ENCODE peak calls at places on chromosome 17, in four cellular contexts. W, Y, K and Z are unnamed samples.

GRCh38 chr17:2177235-2177811 is 122.4 kb downstream of the HIC1 start:
- DNase-seq in W (no peak), Y (no peak), K (no peak), Z (no peak)

GRCh38 chr17:77974396-77974795 is 15.9 kb downstream of the TNRC6C start:
- DNase-seq in W (no peak), Y (no peak), K (no peak), Z (no peak)

GRCh38 chr17:41678907-41679739 is 9.6 kb upstream of the EIF1 start:
- DNase-seq in W (peak), Y (peak), K (no peak), Z (peak)

GRCh38 chr17:39705786-39706348 is 6.0 kb downstream of the ERBB2 start:
- DNase-seq in W (no peak), Y (no peak), K (peak), Z (peak)

GRCh38 chr17:42340691-42341127 is 47.5 kb downstream of the STAT3 start:
- DNase-seq in W (peak), Y (no peak), K (no peak), Z (no peak)

GRCh38 chr17:17349724-17350106 is 46.5 kb downstream of the NT5M start:
- DNase-seq in W (peak), Y (no peak), K (no peak), Z (peak)

GRCh38 chr17:56599093-56599492 is 5.6 kb downstream of the NOG start:
- DNase-seq in W (no peak), Y (no peak), K (no peak), Z (no peak)

GRCh38 chr17:57553991-57554825 is 190.9 kb downstream of the CCDC182 start:
- DNase-seq in W (no peak), Y (peak), K (no peak), Z (no peak)

GRCh38 chr17:15213381-15214087 is 51.6 kb downstream of the PMP22 start:
- DNase-seq in W (no peak), Y (peak), K (no peak), Z (no peak)

GRCh38 chr17:50817142-50817751 is 18.1 kb upstream of the WFIKKN2 start:
- DNase-seq in W (no peak), Y (peak), K (peak), Z (peak)

GRCh38 chr17:61420745-61421398 is 21.2 kb downstream of the TBX2 start:
- DNase-seq in W (no peak), Y (no peak), K (no peak), Z (no peak)

GRCh38 chr17:78844301-78845005 is 3.8 kb upstream of the USP36 start:
- DNase-seq in W (no peak), Y (no peak), K (no peak), Z (no peak)

GRCh38 chr17:10109146-10109545 is 89.3 kb downstream of the GAS7 start:
- DNase-seq in W (no peak), Y (no peak), K (no peak), Z (no peak)

GRCh38 chr17:56884483-56885144 is 29.2 kb downstream of the TRIM25 start:
- DNase-seq in W (no peak), Y (no peak), K (no peak), Z (no peak)

GRCh38 chr17:16439303-16439791 is 24.0 kb downstream of the TRPV2 start:
- DNase-seq in W (no peak), Y (peak), K (no peak), Z (no peak)

GRCh38 chr17:50946891-50947843 is 81.0 kb upstream of the TOB1 start:
- DNase-seq in W (peak), Y (no peak), K (no peak), Z (no peak)

GRCh38 chr17:49497147-49498036 is 2.3 kb downstream of the NGFR start:
- DNase-seq in W (peak), Y (no peak), K (peak), Z (no peak)

GRCh38 chr17:70523407-70523806 is 354.1 kb downstream of the KCNJ2 start:
- DNase-seq in W (no peak), Y (no peak), K (no peak), Z (no peak)

GRCh38 chr17:61583242-61583641 is 7.8 kb downstream of the NACA2 start:
- DNase-seq in W (no peak), Y (peak), K (no peak), Z (no peak)

GRCh38 chr17:10088444-10088843 is 110.0 kb downstream of the GAS7 start:
- DNase-seq in W (peak), Y (no peak), K (no peak), Z (no peak)

GRCh38 chr17:18258356-18259038 is at the start of gene FLII:
- DNase-seq in W (peak), Y (peak), K (peak), Z (no peak)

GRCh38 chr17:56896217-56896967 is 17.5 kb downstream of the TRIM25 start:
- DNase-seq in W (no peak), Y (no peak), K (no peak), Z (no peak)

GRCh38 chr17:11485336-11485735 is 112.9 kb upstream of the DNAH9 start:
- DNase-seq in W (no peak), Y (no peak), K (no peak), Z (no peak)

GRCh38 chr17:74008196-74008595 is 195.3 kb upstream of the RPL38 start:
- DNase-seq in W (no peak), Y (peak), K (no peak), Z (no peak)

GRCh38 chr17:50514936-50515702 is 6.9 kb downstream of the MYCBPAP start:
- DNase-seq in W (peak), Y (no peak), K (peak), Z (no peak)

GRCh38 chr17:80216473-80217456 is 3.4 kb downstream of the SGSH start:
- DNase-seq in W (no peak), Y (no peak), K (peak), Z (no peak)

GRCh38 chr17:75723201-75723930 is 2.1 kb downstream of the ITGB4 start:
- DNase-seq in W (no peak), Y (no peak), K (no peak), Z (no peak)

GRCh38 chr17:43648916-43649315 is 12.8 kb downstream of the MEOX1 start:
- DNase-seq in W (no peak), Y (no peak), K (no peak), Z (no peak)

GRCh38 chr17:32831627-32832243 is 45.2 kb downstream of the MYO1D start:
- DNase-seq in W (no peak), Y (no peak), K (no peak), Z (no peak)

GRCh38 chr17:36082062-36082461 is 7.9 kb downstream of the CCL3 start:
- DNase-seq in W (no peak), Y (no peak), K (no peak), Z (no peak)

GRCh38 chr17:16872836-16873653 is 98.9 kb downstream of the TNFRSF13B start:
- DNase-seq in W (no peak), Y (peak), K (peak), Z (no peak)

GRCh38 chr17:48612854-48613691 is 2.0 kb downstream of the HOXB8 start:
- DNase-seq in W (no peak), Y (peak), K (no peak), Z (no peak)

DNA sequence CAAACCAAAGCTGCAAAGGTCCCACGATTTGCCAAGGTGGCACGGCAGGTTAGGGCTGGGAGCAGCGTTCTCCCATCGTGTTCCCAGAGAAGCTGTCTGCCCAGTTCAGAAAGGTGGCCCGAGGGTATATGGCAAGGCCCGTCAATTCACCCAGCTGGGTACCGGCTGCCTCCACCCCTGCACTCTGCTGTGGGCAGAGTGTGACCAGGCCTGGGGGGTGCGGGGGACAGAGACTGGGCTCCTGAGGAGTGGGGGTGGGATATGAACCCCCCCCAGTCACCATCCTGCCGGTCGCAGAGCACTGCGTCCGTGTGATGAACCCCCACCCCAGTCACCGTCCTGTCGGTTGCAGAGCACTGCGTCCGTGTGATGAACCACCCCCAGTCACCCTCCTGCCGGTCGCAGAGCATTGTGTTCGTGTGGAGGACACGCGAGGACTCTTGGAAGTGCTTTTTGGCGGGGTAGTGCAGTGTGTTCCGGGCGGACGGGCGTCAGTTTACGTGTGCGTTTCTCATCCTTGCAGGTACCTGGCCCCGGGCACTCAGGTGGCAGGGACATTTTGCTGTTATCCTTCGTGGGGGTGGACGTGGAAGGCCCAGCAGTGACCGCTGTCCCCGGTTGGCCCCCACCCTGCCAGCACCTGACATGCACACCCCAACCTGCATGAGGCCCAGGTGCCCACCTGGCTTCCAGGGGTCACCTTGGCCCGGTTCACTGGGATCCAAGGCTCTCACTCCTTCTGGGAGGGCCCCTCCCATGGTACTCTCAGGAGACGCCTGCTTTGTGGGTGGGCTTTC is 2.7 kb upstream of the FASN start:
- DNase-seq in W (no peak), Y (no peak), K (peak), Z (peak)
- H3K27ac ChIP-seq in W (peak), Y (peak), K (no peak), Z (no peak)

DNA sequence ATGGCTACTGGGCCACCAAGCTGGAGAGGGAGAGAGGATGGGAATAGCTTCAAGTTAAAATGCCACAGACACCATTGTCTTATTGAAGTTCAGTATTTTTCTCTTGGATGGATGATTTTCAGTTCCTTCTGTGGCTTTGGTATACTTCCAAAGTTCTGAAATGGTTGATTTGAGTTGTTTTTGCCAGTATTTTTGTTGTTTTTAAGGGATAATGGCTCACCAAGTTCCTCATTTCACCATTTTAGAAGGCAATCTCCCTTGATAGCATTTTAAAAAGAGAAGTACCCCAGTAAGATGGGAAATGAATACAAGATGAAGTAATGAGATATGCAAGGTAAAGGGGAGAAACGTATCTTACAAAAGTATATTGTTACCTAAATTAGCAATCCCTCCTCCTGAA is 18.5 kb upstream of the SPDYE4 start:
- DNase-seq in W (no peak), Y (no peak), K (no peak), Z (no peak)
- H3K27ac ChIP-seq in W (no peak), Y (no peak), K (no peak), Z (no peak)

GRCh38 chr17:44968225-44969143 is at the start of gene C1QL1:
- DNase-seq in W (peak), Y (peak), K (peak), Z (peak)

GRCh38 chr17:44972953-44973352 is 4.8 kb upstream of the C1QL1 start:
- DNase-seq in W (no peak), Y (no peak), K (no peak), Z (no peak)

GRCh38 chr17:44969144-44969780 is 1.2 kb upstream of the C1QL1 start:
- DNase-seq in W (no peak), Y (no peak), K (no peak), Z (no peak)

GRCh38 chr17:44970136-44970737 is 2.1 kb upstream of the C1QL1 start:
- DNase-seq in W (peak), Y (no peak), K (peak), Z (peak)

DNA sequence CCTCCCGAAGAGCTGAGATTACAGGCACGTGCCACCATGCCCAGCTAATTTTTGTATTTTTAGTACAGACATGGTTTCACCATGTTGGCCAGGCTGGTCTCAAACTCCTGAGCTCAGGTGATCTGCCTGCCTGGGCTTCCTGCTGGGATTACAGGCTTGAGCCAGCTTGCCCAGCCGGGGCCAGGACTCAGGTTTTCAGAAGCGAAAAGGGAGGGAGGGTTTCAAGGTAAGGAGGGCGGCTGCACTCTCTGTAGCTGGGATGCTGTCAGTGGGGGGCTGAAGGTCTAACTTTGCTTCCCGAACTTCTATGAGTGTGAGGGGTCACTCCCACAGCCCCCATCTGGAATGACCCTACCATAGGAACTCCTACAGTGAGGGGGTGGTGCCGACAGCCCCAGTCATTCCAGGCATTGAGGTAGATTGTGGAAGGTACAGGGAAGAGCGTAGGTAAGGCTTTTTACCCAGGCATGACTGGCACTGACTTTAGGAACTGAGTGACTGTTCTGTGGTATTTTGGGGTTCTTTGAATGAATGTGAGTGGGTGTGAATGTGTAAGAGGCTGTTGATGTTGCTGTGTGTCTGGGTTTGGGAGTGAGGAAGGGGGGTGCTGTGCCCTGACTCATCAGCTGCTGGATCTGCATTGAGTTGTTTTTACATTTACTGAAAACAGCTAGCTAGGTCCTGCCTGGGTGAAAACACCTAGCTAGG is 3.8 kb upstream of the C1QL1 start:
- DNase-seq in W (no peak), Y (no peak), K (no peak), Z (no peak)
- H3K27ac ChIP-seq in W (no peak), Y (no peak), K (no peak), Z (no peak)

DNA sequence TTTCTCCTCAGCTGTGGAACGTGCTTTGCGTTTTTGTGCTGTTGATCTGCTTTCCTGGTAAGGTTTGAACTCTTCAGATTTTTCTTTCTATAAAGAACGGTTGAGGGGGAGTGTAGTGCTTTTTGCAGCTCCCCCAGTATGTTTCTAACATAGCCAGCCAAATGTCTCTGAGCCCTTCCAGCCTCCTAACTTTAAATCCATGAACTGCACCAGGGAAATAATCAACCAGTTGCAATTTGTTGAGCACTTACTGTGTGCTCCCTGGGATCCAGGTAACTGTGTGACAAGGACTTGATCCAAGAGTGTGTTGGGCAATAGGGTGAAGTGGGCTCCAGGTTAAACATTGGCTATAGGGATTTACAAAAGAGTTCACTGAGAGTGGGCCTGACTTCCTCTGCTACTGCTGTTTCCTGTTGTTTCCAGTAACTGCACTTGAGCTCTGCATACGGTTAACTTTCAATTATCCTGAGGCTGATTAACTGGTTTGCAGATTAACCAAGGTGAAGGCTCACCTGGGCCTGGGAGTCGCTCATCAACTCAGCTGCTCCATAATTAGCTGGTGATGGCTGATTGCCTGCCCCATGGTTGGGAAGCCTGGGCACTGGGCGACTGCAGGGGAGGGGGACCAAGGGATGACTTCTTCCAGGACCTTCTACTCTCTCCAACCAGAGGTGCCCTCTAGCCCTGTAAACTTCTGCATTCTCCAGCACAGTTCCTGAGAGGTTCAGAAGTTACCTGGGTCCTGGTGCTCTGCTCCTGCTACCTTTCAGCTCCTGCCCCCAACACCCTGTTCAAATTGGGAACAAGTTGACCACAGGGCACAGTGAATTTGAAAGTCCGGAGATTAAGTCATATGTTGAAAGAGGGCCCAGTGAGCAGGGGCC is 19.5 kb downstream of the HLF start:
- DNase-seq in W (no peak), Y (peak), K (no peak), Z (no peak)
- H3K27ac ChIP-seq in W (peak), Y (no peak), K (peak), Z (peak)

GRCh38 chr17:81260641-81261040 is 21.5 kb downstream of the NDUFAF8 start:
- DNase-seq in W (no peak), Y (no peak), K (peak), Z (no peak)
- H3K27ac ChIP-seq in W (no peak), Y (no peak), K (no peak), Z (no peak)

GRCh38 chr17:13212861-13213260 is 195.0 kb upstream of the ELAC2 start:
- DNase-seq in W (no peak), Y (no peak), K (no peak), Z (no peak)
- H3K27ac ChIP-seq in W (no peak), Y (no peak), K (no peak), Z (no peak)